ENCODE peak calls at places on chromosome 12, in five cellular contexts. One of them, this sample, is unnamed.

GRCh38 chr12:92493816-92494215 is 209.0 kb upstream of the PLEKHG7 start:
- DNase-seq in cardiac fibroblast: no peak
- DNase-seq in RWPE1: no peak
- DNase-seq in transverse colon: no peak
- DNase-seq in AG04449: no peak
- DNase-seq in this sample: no peak

GRCh38 chr12:66045506-66045905 is 85.0 kb downstream of the LLPH start:
- DNase-seq in cardiac fibroblast: no peak
- DNase-seq in RWPE1: no peak
- DNase-seq in transverse colon: no peak
- DNase-seq in AG04449: no peak
- DNase-seq in this sample: no peak

GRCh38 chr12:87021400-87021799 is 765.2 kb upstream of the MGAT4C start:
- DNase-seq in cardiac fibroblast: no peak
- DNase-seq in RWPE1: no peak
- DNase-seq in transverse colon: no peak
- DNase-seq in AG04449: no peak
- DNase-seq in this sample: no peak

GRCh38 chr12:122137681-122138080 is 36.3 kb downstream of the IL31 start:
- DNase-seq in cardiac fibroblast: no peak
- DNase-seq in RWPE1: peak; percentile 76
- DNase-seq in transverse colon: no peak
- DNase-seq in AG04449: no peak
- DNase-seq in this sample: no peak

GRCh38 chr12:74015118-74015517 is 522.5 kb upstream of the ATXN7L3B start:
- DNase-seq in cardiac fibroblast: no peak
- DNase-seq in RWPE1: no peak
- DNase-seq in transverse colon: no peak
- DNase-seq in AG04449: no peak
- DNase-seq in this sample: no peak

GRCh38 chr12:107912421-107913004 is 138.0 kb downstream of the ASCL4 start:
- DNase-seq in cardiac fibroblast: peak; percentile 6
- DNase-seq in RWPE1: peak; percentile 14
- DNase-seq in transverse colon: peak; percentile 51
- DNase-seq in AG04449: no peak
- DNase-seq in this sample: no peak

GRCh38 chr12:98208846-98209245 is 306.5 kb upstream of the TMPO start:
- DNase-seq in cardiac fibroblast: no peak
- DNase-seq in RWPE1: no peak
- DNase-seq in transverse colon: no peak
- DNase-seq in AG04449: no peak
- DNase-seq in this sample: no peak

GRCh38 chr12:121806556-121807308 is 2.9 kb downstream of the SETD1B start:
- DNase-seq in cardiac fibroblast: peak; percentile 36
- DNase-seq in RWPE1: no peak
- DNase-seq in transverse colon: no peak
- DNase-seq in AG04449: no peak
- DNase-seq in this sample: no peak

GRCh38 chr12:92560713-92561542 is 141.9 kb upstream of the PLEKHG7 start:
- DNase-seq in cardiac fibroblast: no peak
- DNase-seq in RWPE1: no peak
- DNase-seq in transverse colon: no peak
- DNase-seq in AG04449: no peak
- DNase-seq in this sample: no peak

GRCh38 chr12:125143491-125143890 is 78.3 kb downstream of the AACS start:
- DNase-seq in cardiac fibroblast: peak; percentile 69
- DNase-seq in RWPE1: no peak
- DNase-seq in transverse colon: peak; percentile 66
- DNase-seq in AG04449: no peak
- DNase-seq in this sample: no peak

GRCh38 chr12:123931686-123932321 is 40.8 kb downstream of the CCDC92 start:
- DNase-seq in cardiac fibroblast: no peak
- DNase-seq in RWPE1: no peak
- DNase-seq in transverse colon: no peak
- DNase-seq in AG04449: no peak
- DNase-seq in this sample: no peak
- TF ChIP-seq CTCF in cardiac fibroblast: no peak
- TF ChIP-seq CTCF in RWPE1: no peak
- TF ChIP-seq CTCF in transverse colon: no peak
- TF ChIP-seq CTCF in AG04449: no peak
- TF ChIP-seq CTCF in this sample: no peak

GRCh38 chr12:110340706-110341105 is 59.7 kb downstream of the ATP2A2 start:
- DNase-seq in cardiac fibroblast: no peak
- DNase-seq in RWPE1: peak; percentile 87
- DNase-seq in transverse colon: no peak
- DNase-seq in AG04449: no peak
- DNase-seq in this sample: no peak

GRCh38 chr12:110335481-110336045 is 54.5 kb downstream of the ATP2A2 start:
- DNase-seq in cardiac fibroblast: no peak
- DNase-seq in RWPE1: no peak
- DNase-seq in transverse colon: no peak
- DNase-seq in AG04449: no peak
- DNase-seq in this sample: no peak

GRCh38 chr12:110339184-110339952 is 58.3 kb downstream of the ATP2A2 start:
- DNase-seq in cardiac fibroblast: no peak
- DNase-seq in RWPE1: no peak
- DNase-seq in transverse colon: no peak
- DNase-seq in AG04449: no peak
- DNase-seq in this sample: no peak

GRCh38 chr12:110337912-110338710 is 57.1 kb downstream of the ATP2A2 start:
- DNase-seq in cardiac fibroblast: no peak
- DNase-seq in RWPE1: no peak
- DNase-seq in transverse colon: no peak
- DNase-seq in AG04449: no peak
- DNase-seq in this sample: no peak

GRCh38 chr12:110338754-110339153 is 57.7 kb downstream of the ATP2A2 start:
- DNase-seq in cardiac fibroblast: peak; percentile 26
- DNase-seq in RWPE1: no peak
- DNase-seq in transverse colon: no peak
- DNase-seq in AG04449: no peak
- DNase-seq in this sample: no peak
- TF ChIP-seq CTCF in cardiac fibroblast: no peak
- TF ChIP-seq CTCF in RWPE1: no peak
- TF ChIP-seq CTCF in transverse colon: no peak
- TF ChIP-seq CTCF in AG04449: no peak
- TF ChIP-seq CTCF in this sample: no peak

GRCh38 chr12:80195143-80195726 is 95.9 kb downstream of the OTOGL start:
- DNase-seq in cardiac fibroblast: peak; percentile 79
- DNase-seq in RWPE1: peak; percentile 33
- DNase-seq in transverse colon: no peak
- DNase-seq in AG04449: no peak
- DNase-seq in this sample: peak; percentile 59
- TF ChIP-seq CTCF in cardiac fibroblast: peak; percentile 83
- TF ChIP-seq CTCF in RWPE1: peak; percentile 52
- TF ChIP-seq CTCF in transverse colon: peak; percentile 42
- TF ChIP-seq CTCF in AG04449: peak; percentile 88
- TF ChIP-seq CTCF in this sample: peak; percentile 87

GRCh38 chr12:25557830-25558436 is 4.8 kb upstream of the LMNTD1 start:
- DNase-seq in cardiac fibroblast: peak; percentile 50
- DNase-seq in RWPE1: peak; percentile 13
- DNase-seq in transverse colon: no peak
- DNase-seq in AG04449: no peak
- DNase-seq in this sample: peak; percentile 14
- TF ChIP-seq CTCF in cardiac fibroblast: peak; percentile 60
- TF ChIP-seq CTCF in RWPE1: peak; percentile 24
- TF ChIP-seq CTCF in transverse colon: no peak
- TF ChIP-seq CTCF in AG04449: no peak
- TF ChIP-seq CTCF in this sample: peak; percentile 45

This sample was measured in AG09319.